ENCODE peak calls at places on chromosomes 4 and X, in seven cellular contexts. N is CD8-positive, alpha-beta memory T cell; K is body of pancreas; U is neuronal stem cell; A is right atrium auricular region; E is right cardiac atrium; S is hepatocyte. V is an unnamed sample.

GRCh38 chrX:39506131-39506530 is 591.6 kb downstream of the BCOR start:
- DNase-seq in N (no peak), K (no peak), U (no peak), A (no peak), E (no peak), S (no peak), V (no peak)

GRCh38 chr4:73034896-73035295 is 34.6 kb downstream of the COX18 start:
- DNase-seq in N (no peak), K (no peak), U (no peak), A (no peak), E (no peak), S (no peak), V (no peak)

GRCh38 chr4:104395219-104395618 is 99.5 kb downstream of the CXXC4 start:
- DNase-seq in N (no peak), K (no peak), U (no peak), A (no peak), E (no peak), S (no peak), V (no peak)

GRCh38 chr4:142707397-142707796 is 138.7 kb downstream of the INPP4B start:
- DNase-seq in N (no peak), K (no peak), U (no peak), A (no peak), E (no peak), S (no peak), V (no peak)

GRCh38 chrX:13396887-13397286 is 77.0 kb upstream of the ATXN3L start:
- DNase-seq in N (no peak), K (no peak), U (no peak), A (no peak), E (no peak), S (no peak), V (peak; percentile 57)

GRCh38 chrX:53587795-53588194 is 98.7 kb downstream of the HUWE1 start:
- DNase-seq in N (no peak), K (no peak), U (no peak), A (no peak), E (no peak), S (no peak), V (peak; percentile 6)

GRCh38 chr4:48546336-48546735 is 56.3 kb downstream of the ZAR1 start:
- DNase-seq in N (no peak), K (no peak), U (peak; percentile 23), A (no peak), E (no peak), S (peak; percentile 44), V (peak; percentile 67)

GRCh38 chr4:76950846-76951321 is 1.3 kb downstream of the SEPTIN11 start:
- DNase-seq in N (no peak), K (no peak), U (no peak), A (no peak), E (no peak), S (peak; percentile 48), V (peak; percentile 58)

GRCh38 chr4:107711831-107712230 is 8.2 kb downstream of the PAPSS1 start:
- DNase-seq in N (no peak), K (no peak), U (no peak), A (no peak), E (no peak), S (no peak), V (no peak)

GRCh38 chr4:184728858-184729257 is 5.0 kb downstream of the CENPU start:
- DNase-seq in N (no peak), K (no peak), U (no peak), A (no peak), E (no peak), S (no peak), V (no peak)

GRCh38 chrX:25721564-25721963 is 416.6 kb upstream of the MAGEB18 start:
- DNase-seq in N (no peak), K (no peak), U (peak; percentile 0), A (no peak), E (no peak), S (peak; percentile 11), V (peak; percentile 2)

GRCh38 chrX:135396566-135396965 is 25.2 kb upstream of the SMIM10L2A start:
- DNase-seq in N (no peak), K (no peak), U (no peak), A (no peak), E (no peak), S (no peak), V (no peak)

GRCh38 chrX:19046343-19047215 is 62.7 kb upstream of the PHKA2 start:
- DNase-seq in N (no peak), K (no peak), U (no peak), A (no peak), E (no peak), S (peak; percentile 16), V (peak; percentile 58)

GRCh38 chr4:45636175-45636574 is 487.7 kb downstream of the GABRG1 start:
- DNase-seq in N (no peak), K (no peak), U (no peak), A (no peak), E (no peak), S (no peak), V (no peak)

GRCh38 chr4:2402053-2402452 is 16.4 kb downstream of the ZFYVE28 start:
- DNase-seq in N (no peak), K (peak; percentile 68), U (peak; percentile 67), A (peak; percentile 68), E (peak; percentile 86), S (peak; percentile 90), V (peak; percentile 54)

GRCh38 chr4:38675167-38676121 is 11.4 kb downstream of the KLF3 start:
- DNase-seq in N (peak; percentile 75), K (peak; percentile 86), U (peak; percentile 87), A (peak; percentile 88), E (peak; percentile 85), S (peak; percentile 90), V (peak; percentile 80)

GRCh38 chrX:56762220-56762619 is 33.2 kb downstream of the NBDY start:
- DNase-seq in N (no peak), K (no peak), U (no peak), A (no peak), E (no peak), S (no peak), V (no peak)

GRCh38 chr4:8681391-8681790 is 88.8 kb downstream of the CPZ start:
- DNase-seq in N (no peak), K (no peak), U (no peak), A (no peak), E (no peak), S (no peak), V (no peak)

GRCh38 chr4:138609943-138610350 is 367.8 kb upstream of the SLC7A11 start:
- DNase-seq in N (no peak), K (no peak), U (no peak), A (no peak), E (no peak), S (no peak), V (peak; percentile 87)

GRCh38 chr4:185774076-185774731 is 37.8 kb downstream of the SORBS2 start:
- DNase-seq in N (no peak), K (no peak), U (no peak), A (no peak), E (peak; percentile 55), S (peak; percentile 35), V (no peak)

GRCh38 chr4:23888421-23889319 is 1.2 kb downstream of the PPARGC1A start:
- DNase-seq in N (no peak), K (no peak), U (no peak), A (no peak), E (no peak), S (peak; percentile 47), V (peak; percentile 60)

GRCh38 chr4:15451181-15451865 is 18.4 kb upstream of the CC2D2A start:
- DNase-seq in N (no peak), K (no peak), U (no peak), A (no peak), E (no peak), S (no peak), V (peak; percentile 46)

GRCh38 chr4:2217726-2218125 is 24.2 kb downstream of the HAUS3 start:
- DNase-seq in N (no peak), K (no peak), U (no peak), A (no peak), E (no peak), S (no peak), V (peak; percentile 51)

GRCh38 chr4:156294577-156294976 is 340.9 kb upstream of the CTSO start:
- DNase-seq in N (no peak), K (no peak), U (peak; percentile 4), A (no peak), E (no peak), S (peak; percentile 65), V (peak; percentile 70)
- H3K4me3 ChIP-seq in N (no peak overlapping the region), K (no peak overlapping the region), U (no peak overlapping the region), A (no peak overlapping the region), E (no peak overlapping the region), S (no peak overlapping the region), V (no peak overlapping the region)

GRCh38 chrX:129655547-129656248 is 942 bp upstream of the APLN start:
- DNase-seq in N (no peak), K (no peak), U (no peak), A (peak; percentile 38), E (no peak), S (no peak), V (no peak)

GRCh38 chrX:129658429-129658828 is 3.7 kb upstream of the APLN start:
- DNase-seq in N (no peak), K (no peak), U (no peak), A (no peak), E (no peak), S (no peak), V (no peak)

GRCh38 chrX:129661369-129661768 is 6.6 kb upstream of the APLN start:
- DNase-seq in N (no peak), K (no peak), U (no peak), A (no peak), E (no peak), S (no peak), V (no peak)

GRCh38 chrX:129659861-129660260 is 5.1 kb upstream of the APLN start:
- DNase-seq in N (no peak), K (no peak), U (no peak), A (no peak), E (no peak), S (no peak), V (no peak)

DNA sequence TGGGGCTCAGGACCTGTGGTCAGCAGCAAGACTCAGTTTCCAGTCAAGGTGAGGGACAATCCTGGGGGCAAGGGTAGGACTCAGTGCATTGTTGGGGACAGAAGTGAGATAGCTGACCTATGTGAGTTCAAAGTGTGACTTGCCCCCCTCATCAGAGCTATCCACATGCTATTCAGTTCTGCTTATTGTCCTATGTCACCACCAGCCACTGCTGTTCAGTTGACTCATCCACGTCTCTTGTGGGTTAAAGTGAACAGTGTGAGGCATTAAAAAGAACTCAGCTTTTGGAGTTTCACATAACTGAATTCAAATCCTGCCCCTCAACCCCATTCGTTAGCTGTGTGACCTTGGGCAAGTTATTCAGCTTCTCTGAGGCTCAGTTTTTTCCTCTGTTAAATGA is 4.4 kb upstream of the APLN start:
- DNase-seq in N (no peak), K (no peak), U (no peak), A (no peak), E (no peak), S (no peak), V (peak; percentile 25)
- H3K4me1 ChIP-seq in N (peaks cover 5% of the 10 kb centered on the region), K (peaks cover 9% of the 10 kb centered on the region), U (peaks cover 4% of the 10 kb centered on the region), A (peaks cover 6% of the 10 kb centered on the region), E (no peaks in the 10 kb centered on the region), S (peaks cover under 1% of the 10 kb centered on the region), V (no peaks in the 10 kb centered on the region)

DNA sequence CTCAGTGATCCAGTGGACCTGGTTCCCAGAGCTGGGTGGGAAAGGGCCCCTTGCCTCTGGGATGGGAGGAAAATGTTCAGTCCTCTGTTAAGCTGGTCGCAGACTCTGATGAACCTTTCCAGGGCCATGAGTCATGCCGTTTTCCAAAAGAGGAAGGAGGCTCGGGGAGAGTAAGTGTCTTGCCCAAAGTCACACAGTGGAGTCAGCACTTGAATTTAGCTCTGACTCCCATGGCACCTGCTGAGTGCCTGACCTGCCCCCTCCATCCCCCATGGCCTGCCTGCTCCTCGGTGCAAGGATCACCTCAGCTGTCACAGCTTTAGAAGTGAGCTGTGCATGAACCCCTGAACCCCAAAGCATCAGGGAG is 14.0 kb upstream of the KIAA0232 start:
- DNase-seq in N (no peak), K (no peak), U (no peak), A (peak; percentile 75), E (no peak), S (no peak), V (peak; percentile 87)
- H3K27ac ChIP-seq in N (no peak overlapping the region), K (peak overlapping the region; percentile 58), U (no peak overlapping the region), A (peak overlapping the region; percentile 67), E (peak overlapping the region; percentile 1), S (peak overlapping the region; percentile 63), V (no peak overlapping the region)

GRCh38 chr4:574346-575161 is 1.5 kb downstream of the TMEM271 start:
- DNase-seq in N (no peak), K (no peak), U (no peak), A (no peak), E (no peak), S (no peak), V (no peak)
- H3K4me3 ChIP-seq in N (no peak overlapping the region), K (no peak overlapping the region), U (peak overlapping the region; percentile 24), A (no peak overlapping the region), E (peak overlapping the region; percentile 18), S (no peak overlapping the region), V (no peak overlapping the region)

V was measured in GM23248.